ENCODE peak calls at places on chromosomes 11 and 22, in four cellular contexts. O, Y, L and G are unnamed samples.

GRCh38 chr11:122491486-122491885 is 164.0 kb upstream of the UBASH3B start:
- DNase-seq in O (no peak), Y (no peak), L (no peak), G (no peak)

GRCh38 chr22:16774911-16775529 is 50.2 kb downstream of the XKR3 start:
- DNase-seq in O (no peak), Y (no peak), L (no peak), G (no peak)

GRCh38 chr11:637593-638507 is 781 bp downstream of the DRD4 start:
- DNase-seq in O (no peak), Y (no peak), L (no peak), G (no peak)

GRCh38 chr22:46879083-46879482 is 116.6 kb downstream of the TBC1D22A start:
- DNase-seq in O (no peak), Y (no peak), L (no peak), G (no peak)

GRCh38 chr11:81658722-81659121 is 1074.9 kb downstream of the FAM181B start:
- DNase-seq in O (no peak), Y (no peak), L (no peak), G (peak)

GRCh38 chr11:45056529-45056928 is 89.9 kb upstream of the PRDM11 start:
- DNase-seq in O (no peak), Y (no peak), L (no peak), G (no peak)

GRCh38 chr11:67266424-67267187 is at the start of gene GRK2:
- DNase-seq in O (no peak), Y (no peak), L (no peak), G (no peak)

GRCh38 chr11:4839851-4840549 is 9.0 kb downstream of the OR51S1 start:
- DNase-seq in O (no peak), Y (no peak), L (no peak), G (peak)

GRCh38 chr22:35367331-35367886 is 13.5 kb upstream of the HMOX1 start:
- DNase-seq in O (no peak), Y (no peak), L (peak), G (no peak)

GRCh38 chr11:19651654-19652053 is 61.0 kb upstream of the NAV2 start:
- DNase-seq in O (no peak), Y (no peak), L (no peak), G (no peak)

GRCh38 chr22:41052661-41053490 is 39.5 kb upstream of the EP300 start:
- DNase-seq in O (no peak), Y (no peak), L (no peak), G (no peak)

GRCh38 chr11:98423933-98424332 is 596.8 kb upstream of the CNTN5 start:
- DNase-seq in O (no peak), Y (no peak), L (no peak), G (no peak)

GRCh38 chr11:119616586-119617342 is 112.2 kb downstream of the NECTIN1 start:
- DNase-seq in O (no peak), Y (no peak), L (no peak), G (no peak)

GRCh38 chr11:72225411-72225951 is 914 bp downstream of the INPPL1 start:
- DNase-seq in O (no peak), Y (no peak), L (no peak), G (no peak)

GRCh38 chr22:37206841-37207821 is 5.1 kb downstream of the SSTR3 start:
- DNase-seq in O (no peak), Y (peak), L (no peak), G (no peak)

GRCh38 chr11:20274031-20274430 is 89.5 kb upstream of the HTATIP2 start:
- DNase-seq in O (no peak), Y (no peak), L (no peak), G (no peak)

GRCh38 chr11:18367431-18367830 is 26.9 kb upstream of the LDHA start:
- DNase-seq in O (no peak), Y (no peak), L (no peak), G (no peak)

GRCh38 chr11:35798423-35798822 is 135.8 kb downstream of the TRIM44 start:
- DNase-seq in O (no peak), Y (no peak), L (no peak), G (no peak)

GRCh38 chr11:116144387-116144958 is 628.3 kb downstream of the BUD13 start:
- DNase-seq in O (no peak), Y (no peak), L (no peak), G (no peak)

GRCh38 chr11:79403839-79404238 is 37.0 kb downstream of the TENM4 start:
- DNase-seq in O (no peak), Y (no peak), L (no peak), G (no peak)

GRCh38 chr11:37449146-37449545 is 851.1 kb upstream of the RAG2 start:
- DNase-seq in O (no peak), Y (no peak), L (no peak), G (peak)

GRCh38 chr11:33703234-33703633 is 2.6 kb upstream of the C11orf91 start:
- DNase-seq in O (no peak), Y (no peak), L (no peak), G (no peak)

GRCh38 chr22:40714514-40714966 is 35.3 kb downstream of the MCHR1 start:
- DNase-seq in O (no peak), Y (no peak), L (no peak), G (no peak)

GRCh38 chr11:64053699-64054098 is 18.0 kb downstream of the FLRT1 start:
- DNase-seq in O (no peak), Y (no peak), L (no peak), G (no peak)

GRCh38 chr11:68370211-68371111 is 58.1 kb downstream of the LRP5 start:
- DNase-seq in O (no peak), Y (peak), L (peak), G (no peak)

GRCh38 chr22:29393019-29393608 is 4.7 kb upstream of the AP1B1 start:
- DNase-seq in O (no peak), Y (no peak), L (no peak), G (no peak)

GRCh38 chr22:19769393-19769715 is 8.8 kb downstream of the TBX1 start:
- DNase-seq in O (no peak), Y (no peak), L (no peak), G (no peak)

GRCh38 chr11:115739878-115740277 is 235.7 kb upstream of the CADM1 start:
- DNase-seq in O (no peak), Y (no peak), L (no peak), G (no peak)

GRCh38 chr22:49983148-49984042 is 22.8 kb downstream of the PIM3 start:
- DNase-seq in O (no peak), Y (no peak), L (no peak), G (no peak)

GRCh38 chr22:44026066-44026629 is 2.0 kb downstream of the PARVB start:
- DNase-seq in O (no peak), Y (no peak), L (no peak), G (no peak)
- H3K4me3 ChIP-seq in O (no peak), Y (peak), L (no peak), G (no peak)

DNA sequence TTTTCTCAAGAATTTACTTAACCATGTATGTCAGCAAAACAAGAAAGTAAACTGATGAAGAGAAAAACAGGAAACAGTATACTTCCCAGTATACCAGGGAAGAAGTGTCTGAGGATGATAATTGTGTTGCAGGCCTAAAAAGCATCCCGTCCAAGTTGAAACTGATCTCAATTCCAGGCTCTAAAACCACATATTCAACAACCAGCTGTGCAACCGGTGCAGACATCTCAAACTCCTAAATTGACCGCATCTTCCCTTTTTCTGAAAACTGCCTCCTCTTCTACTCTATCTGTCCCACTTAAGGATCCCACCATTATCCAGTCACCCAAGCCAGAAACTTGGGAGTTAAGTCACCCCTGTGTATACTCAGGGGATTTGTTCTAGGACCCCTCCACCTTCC is 47.2 kb downstream of the CCDC83 start:
- DNase-seq in O (no peak), Y (no peak), L (no peak), G (no peak)
- TF ChIP-seq CTCF in O (no peak), Y (no peak), L (no peak), G (no peak)

DNA sequence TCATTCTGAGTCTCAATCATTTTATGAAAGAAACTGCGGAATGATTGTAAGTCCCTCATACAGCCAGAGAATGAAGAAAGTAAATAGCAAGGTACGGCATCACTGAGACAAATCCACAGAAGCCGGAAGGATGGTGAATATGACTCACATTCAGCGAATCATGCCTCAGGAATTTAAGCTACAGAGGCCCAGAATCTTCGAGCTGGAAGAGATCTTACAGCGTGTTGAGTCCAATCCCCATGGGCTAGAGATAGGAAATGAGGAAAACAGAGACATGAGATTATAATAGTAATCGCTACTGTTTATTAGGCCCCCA is 173.2 kb downstream of the KIF18A start:
- DNase-seq in O (peak), Y (no peak), L (no peak), G (no peak)
- H3K4me3 ChIP-seq in O (no peak), Y (no peak), L (no peak), G (no peak)

GRCh38 chr11:62233730-62234129 is 8.3 kb upstream of the SCGB1D2 start:
- DNase-seq in O (no peak), Y (no peak), L (no peak), G (no peak)
- TF ChIP-seq CTCF in O (peak), Y (no peak), L (no peak), G (peak)

GRCh38 chr22:27133951-27134664 is 476.7 kb downstream of the MIAT start:
- DNase-seq in O (no peak), Y (peak), L (peak), G (no peak)
- H3K4me3 ChIP-seq in O (no peak), Y (no peak), L (no peak), G (no peak)

GRCh38 chr11:71079795-71080194 is 172.6 kb downstream of the SHANK2 start:
- DNase-seq in O (no peak), Y (no peak), L (no peak), G (no peak)
- TF ChIP-seq CTCF in O (no peak), Y (no peak), L (no peak), G (no peak)